ENCODE peak calls at places on chromosome 13, in nine cellular contexts. T is DMS53, E is pulmonary artery endothelial cell, G is GM04504, L is substantia nigra, I is hepatic stellate cell, Y is naive B cell, U is KG1, V is midbrain. R is an unnamed sample.

GRCh38 chr13:76929975-76930374 is 18.3 kb upstream of the ACOD1 start:
- DNase-seq in Y (no peak), U (no peak), V (no peak), G (no peak), E (no peak), L (no peak), I (no peak), T (no peak), R (no peak)

GRCh38 chr13:108326318-108326717 is 56.8 kb downstream of the TNFSF13B start:
- DNase-seq in G (no peak), U (no peak), T (peak), L (no peak), Y (no peak), I (no peak), V (no peak), E (no peak), R (no peak)

GRCh38 chr13:33676700-33677048 is 141.3 kb upstream of the RFC3 start:
- DNase-seq in I (peak), G (peak), Y (no peak), U (no peak), V (peak), L (no peak), T (peak), E (peak), R (peak)

GRCh38 chr13:73684750-73685149 is 449.5 kb downstream of the KLF12 start:
- DNase-seq in G (no peak), U (no peak), E (no peak), L (no peak), V (no peak), Y (no peak), I (no peak), T (no peak), R (no peak)

GRCh38 chr13:34758628-34759027 is 183.4 kb upstream of the NBEA start:
- DNase-seq in G (no peak), T (no peak), Y (no peak), L (no peak), I (no peak), E (no peak), U (no peak), V (no peak), R (no peak)

GRCh38 chr13:73056054-73056962 is 2.5 kb upstream of the KLF5 start:
- DNase-seq in V (no peak), I (peak), G (no peak), T (no peak), Y (no peak), E (peak), L (no peak), U (no peak), R (peak)

GRCh38 chr13:19782049-19782726 is 557 bp downstream of the PSPC1 start:
- DNase-seq in I (peak), T (peak), E (no peak), V (peak), L (peak), Y (peak), U (no peak), G (peak), R (peak)

GRCh38 chr13:30395192-30396158 is 26.8 kb upstream of the UBE2L5 start:
- DNase-seq in Y (peak), G (peak), I (peak), U (peak), E (peak), V (peak), T (peak), L (peak), R (peak)

R was measured in GM03348.